ENCODE peak calls at places on chromosomes 16 and 17, in five cellular contexts. H, I, O, V and E are unnamed samples.

GRCh38 chr17:39634384-39634871 is 2.5 kb upstream of the STARD3 start:
- DNase-seq in H (no peak), I (no peak), O (no peak), V (no peak), E (no peak)

GRCh38 chr16:70152578-70153302 is 20.8 kb upstream of the CLEC18C start:
- DNase-seq in H (no peak), I (no peak), O (no peak), V (no peak), E (no peak)

GRCh38 chr17:42422958-42423712 is at the start of gene CAVIN1:
- DNase-seq in H (peak; percentile 98), I (no peak), O (peak; percentile 98), V (no peak), E (peak; percentile 100)

GRCh38 chr16:24149102-24149501 is 107.0 kb upstream of the CACNG3 start:
- DNase-seq in H (no peak), I (no peak), O (no peak), V (no peak), E (no peak)

GRCh38 chr17:47295037-47295873 is 28.5 kb upstream of the EFCAB13 start:
- DNase-seq in H (no peak), I (no peak), O (no peak), V (no peak), E (no peak)

GRCh38 chr16:64339052-64339770 is 782.7 kb downstream of the CDH11 start:
- DNase-seq in H (no peak), I (no peak), O (no peak), V (no peak), E (no peak)

GRCh38 chr17:7586673-7587419 is 3.0 kb downstream of the SOX15 start:
- DNase-seq in H (no peak), I (no peak), O (peak; percentile 42), V (no peak), E (no peak)

GRCh38 chr16:58418601-58419000 is 26.3 kb downstream of the GINS3 start:
- DNase-seq in H (no peak), I (no peak), O (peak; percentile 14), V (peak; percentile 39), E (no peak)

GRCh38 chr17:56146005-56146404 is 7.3 kb upstream of the ANKFN1 start:
- DNase-seq in H (no peak), I (no peak), O (no peak), V (no peak), E (no peak)

GRCh38 chr17:81428121-81428515 is 32.9 kb downstream of the BAHCC1 start:
- DNase-seq in H (no peak), I (no peak), O (no peak), V (no peak), E (no peak)

GRCh38 chr16:4052096-4052495 is 64.1 kb downstream of the ADCY9 start:
- DNase-seq in H (no peak), I (no peak), O (no peak), V (no peak), E (peak; percentile 43)

GRCh38 chr17:36877001-36877400 is 60.3 kb upstream of the LHX1 start:
- DNase-seq in H (no peak), I (no peak), O (no peak), V (no peak), E (no peak)

GRCh38 chr16:28193530-28194423 is 18.0 kb downstream of the XPO6 start:
- DNase-seq in H (no peak), I (no peak), O (peak; percentile 39), V (peak; percentile 35), E (no peak)

GRCh38 chr17:2138318-2138717 is 83.4 kb downstream of the HIC1 start:
- DNase-seq in H (no peak), I (peak; percentile 37), O (no peak), V (peak; percentile 49), E (no peak)

GRCh38 chr16:71573387-71574094 is 3.4 kb downstream of the TAT start:
- DNase-seq in H (no peak), I (no peak), O (no peak), V (no peak), E (no peak)

GRCh38 chr17:22123536-22124281 is 431.4 kb downstream of the KCNJ18 start:
- DNase-seq in H (no peak), I (no peak), O (no peak), V (no peak), E (no peak)

GRCh38 chr17:1673041-1673790 is 11.5 kb downstream of the PRPF8 start:
- DNase-seq in H (no peak), I (no peak), O (no peak), V (no peak), E (peak; percentile 67)

GRCh38 chr17:3534881-3535252 is 22.7 kb downstream of the TRPV3 start:
- DNase-seq in H (no peak), I (no peak), O (no peak), V (no peak), E (no peak)

GRCh38 chr17:60164697-60165096 is 14.9 kb downstream of the CA4 start:
- DNase-seq in H (peak; percentile 33), I (no peak), O (no peak), V (no peak), E (peak; percentile 18)

GRCh38 chr16:75589301-75589700 is 23.1 kb downstream of the GABARAPL2 start:
- DNase-seq in H (no peak), I (no peak), O (no peak), V (no peak), E (no peak)

GRCh38 chr17:49916854-49917515 is 52.0 kb upstream of the DLX4 start:
- DNase-seq in H (no peak), I (no peak), O (no peak), V (no peak), E (no peak)

GRCh38 chr17:15361151-15361550 is 19.8 kb upstream of the TEKT3 start:
- DNase-seq in H (no peak), I (no peak), O (no peak), V (no peak), E (no peak)

GRCh38 chr16:4116328-4117249 is at the start of gene ADCY9:
- DNase-seq in H (peak; percentile 91), I (peak; percentile 71), O (peak; percentile 72), V (peak; percentile 74), E (peak; percentile 85)

GRCh38 chr17:64418506-64419339 is 28.1 kb upstream of the PECAM1 start:
- DNase-seq in H (peak; percentile 40), I (no peak), O (no peak), V (no peak), E (peak; percentile 41)

GRCh38 chr17:81460856-81461460 is 51.6 kb downstream of the ACTG1 start:
- DNase-seq in H (no peak), I (no peak), O (no peak), V (no peak), E (no peak)

GRCh38 chr16:86626966-86627365 is 48.6 kb downstream of the FOXL1 start:
- DNase-seq in H (peak; percentile 40), I (no peak), O (no peak), V (no peak), E (no peak)

GRCh38 chr16:84507011-84507982 is 2.8 kb upstream of the MEAK7 start:
- DNase-seq in H (peak; percentile 62), I (peak; percentile 37), O (peak; percentile 35), V (peak; percentile 82), E (no peak)

GRCh38 chr16:84511180-84511800 is 6.8 kb upstream of the MEAK7 start:
- DNase-seq in H (peak; percentile 90), I (peak; percentile 84), O (peak; percentile 78), V (peak; percentile 83), E (peak; percentile 92)

GRCh38 chr16:84511821-84512220 is 7.4 kb upstream of the MEAK7 start:
- DNase-seq in H (peak; percentile 40), I (no peak), O (peak; percentile 13), V (no peak), E (peak; percentile 49)

GRCh38 chr16:84508502-84508901 is 4.0 kb upstream of the MEAK7 start:
- DNase-seq in H (peak; percentile 9), I (no peak), O (no peak), V (no peak), E (no peak)

GRCh38 chr16:84509032-84509950 is 4.8 kb upstream of the MEAK7 start:
- DNase-seq in H (peak; percentile 43), I (no peak), O (peak; percentile 37), V (no peak), E (peak; percentile 55)
- H3K4me3 ChIP-seq in H (no peak overlapping the region), I (no peak overlapping the region), O (no peak overlapping the region), V (no peak overlapping the region), E (no peak overlapping the region)

GRCh38 chr16:54932737-54933254 is 2.1 kb downstream of the IRX5 start:
- DNase-seq in H (peak; percentile 73), I (no peak), O (no peak), V (no peak), E (no peak)

GRCh38 chr16:54935411-54936085 is 4.9 kb downstream of the IRX5 start:
- DNase-seq in H (no peak), I (no peak), O (no peak), V (no peak), E (no peak)

GRCh38 chr16:54933281-54934150 is 2.9 kb downstream of the IRX5 start:
- DNase-seq in H (peak; percentile 69), I (no peak), O (no peak), V (no peak), E (no peak)

GRCh38 chr16:54936086-54936978 is 5.7 kb downstream of the IRX5 start:
- DNase-seq in H (no peak), I (no peak), O (no peak), V (no peak), E (no peak)

DNA sequence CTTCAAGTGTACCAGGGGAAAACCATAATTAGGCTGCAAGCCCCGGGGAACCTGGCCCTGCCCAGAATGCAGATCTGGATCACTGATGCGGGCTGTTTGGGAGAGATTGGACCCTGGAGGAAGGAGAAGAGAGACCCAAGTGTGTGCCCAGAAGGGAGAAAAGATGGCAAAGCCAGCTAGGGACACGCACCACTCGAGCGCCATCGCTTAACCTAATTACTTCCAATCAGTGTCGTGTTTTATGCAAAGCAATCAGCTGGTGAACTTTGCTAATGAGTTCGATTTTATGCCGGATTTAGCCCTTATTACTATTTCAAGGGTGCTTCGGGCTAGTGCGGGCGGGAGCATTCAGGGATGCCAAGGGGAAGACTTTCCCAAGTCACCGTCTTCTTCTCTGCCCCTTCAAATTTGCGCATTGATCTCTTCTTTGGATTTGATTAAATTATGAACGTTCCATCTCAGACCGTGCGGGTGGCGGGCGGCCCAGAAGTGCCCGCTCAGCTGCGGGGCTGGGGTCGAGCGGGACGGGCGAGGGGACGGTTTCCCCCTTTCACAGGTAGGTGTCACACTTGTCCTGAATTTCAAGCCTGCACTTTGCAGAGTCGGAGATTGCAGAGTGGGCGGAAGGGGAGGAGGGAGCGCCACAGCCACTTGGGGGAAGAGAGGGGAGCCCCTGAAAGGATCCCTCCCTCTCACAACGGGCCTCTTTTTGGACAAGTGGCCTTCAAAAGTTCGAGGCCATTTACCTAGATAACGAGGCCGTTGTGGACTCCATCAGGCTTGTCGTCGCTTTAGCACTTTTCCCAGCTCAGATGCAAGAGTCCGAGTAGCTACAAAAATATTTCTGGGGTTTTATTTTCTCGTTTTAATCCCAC is 4.1 kb downstream of the IRX5 start:
- DNase-seq in H (peak; percentile 81), I (no peak), O (no peak), V (no peak), E (no peak)
- H3K4me3 ChIP-seq in H (peak overlapping the region; percentile 67), I (no peak overlapping the region), O (no peak overlapping the region), V (no peak overlapping the region), E (no peak overlapping the region)

DNA sequence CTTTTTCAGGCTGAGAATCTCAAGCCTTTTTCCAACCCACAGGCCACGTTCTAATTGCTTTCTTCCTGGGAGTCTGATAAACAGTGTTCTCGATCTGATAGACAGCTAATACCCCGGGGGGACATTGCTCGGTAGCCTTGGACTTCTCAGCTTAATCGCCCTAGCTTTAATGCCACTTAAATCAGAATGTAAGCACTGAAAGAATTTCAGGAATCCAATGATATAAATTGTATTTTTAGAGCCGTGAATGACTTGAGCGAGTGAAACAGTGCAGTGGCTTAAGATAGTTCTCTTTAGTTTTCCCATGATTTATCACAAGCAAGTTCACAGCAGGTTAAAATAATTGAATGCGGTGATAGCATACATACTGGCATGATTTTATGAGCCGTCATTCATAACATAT is 116.2 kb upstream of the MYOCD start:
- DNase-seq in H (no peak), I (no peak), O (no peak), V (no peak), E (no peak)
- H3K4me3 ChIP-seq in H (no peak overlapping the region), I (no peak overlapping the region), O (no peak overlapping the region), V (no peak overlapping the region), E (no peak overlapping the region)

GRCh38 chr16:1794221-1794871 is 841 bp upstream of the IGFALS start:
- DNase-seq in H (peak; percentile 82), I (no peak), O (peak; percentile 35), V (peak; percentile 7), E (peak; percentile 62)
- H3K4me3 ChIP-seq in H (peak overlapping the region; percentile 29), I (no peak overlapping the region), O (no peak overlapping the region), V (no peak overlapping the region), E (no peak overlapping the region)